ENCODE peak calls at places on chromosomes 5 and 9, in five cellular contexts. G is lower lobe of right lung, E is natural killer cell, P is WERI-Rb-1, N is upper lobe of right lung. M is an unnamed sample.
A peak's percentile ranks its signal among the peaks of the same experiment; 100 is the strongest.

GRCh38 chr9:136723362-136723976 is 11.1 kb downstream of the DIPK1B start:
- DNase-seq in P (no peak), N (no peak), E (no peak), G (no peak), M (no peak)

GRCh38 chr9:130239741-130240241 is 25.8 kb upstream of the HMCN2 start:
- DNase-seq in E (no peak), N (no peak), G (no peak), P (peak; percentile 56), M (no peak)

GRCh38 chr9:84668204-84669007 is 1.1 kb upstream of the NTRK2 start:
- DNase-seq in E (no peak), N (peak; percentile 76), G (peak; percentile 63), P (peak; percentile 22), M (peak; percentile 19)

GRCh38 chr5:97529354-97529753 is 346.3 kb upstream of the RIOK2 start:
- DNase-seq in P (no peak), G (no peak), E (no peak), N (no peak), M (no peak)

GRCh38 chr5:79111960-79112702 is 522 bp downstream of the BHMT start:
- DNase-seq in P (no peak), G (no peak), N (no peak), E (no peak), M (no peak)

GRCh38 chr9:96450613-96451544 is 910 bp downstream of the HABP4 start:
- DNase-seq in E (no peak), G (no peak), P (peak; percentile 28), N (peak; percentile 68), M (no peak)

GRCh38 chr9:1173211-1173610 is 123.1 kb downstream of the DMRT2 start:
- DNase-seq in E (no peak), G (no peak), N (peak; percentile 30), P (no peak), M (no peak)

GRCh38 chr5:82375488-82376294 is 97.5 kb upstream of the RPS23 start:
- DNase-seq in P (no peak), G (no peak), E (no peak), N (no peak), M (no peak)

GRCh38 chr9:8733096-8733954 is 933.7 kb upstream of the DMAC1 start:
- DNase-seq in G (no peak), E (no peak), N (no peak), P (no peak), M (no peak)

GRCh38 chr9:4656621-4657020 is 5.5 kb upstream of the PLPP6 start:
- DNase-seq in N (no peak), P (no peak), G (no peak), E (no peak), M (no peak)

GRCh38 chr5:175335691-175336090 is 108.3 kb downstream of the DRD1 start:
- DNase-seq in G (no peak), E (no peak), N (no peak), P (no peak), M (no peak)

GRCh38 chr5:114053377-114053776 is 308.5 kb upstream of the KCNN2 start:
- DNase-seq in N (no peak), P (no peak), E (no peak), G (no peak), M (no peak)

GRCh38 chr9:100554935-100555401 is 22.9 kb upstream of the CAVIN4 start:
- DNase-seq in E (no peak), N (no peak), P (no peak), G (no peak), M (no peak)

GRCh38 chr9:114656301-114656700 is 1.3 kb downstream of the TEX53 start:
- DNase-seq in E (no peak), P (no peak), N (no peak), G (no peak), M (no peak)

GRCh38 chr5:14603141-14603540 is 21.5 kb downstream of the OTULINL start:
- DNase-seq in E (no peak), N (no peak), G (no peak), P (no peak), M (no peak)

GRCh38 chr5:43078956-43079355 is 38.8 kb upstream of the ANXA2R start:
- DNase-seq in G (no peak), N (no peak), P (no peak), E (no peak), M (peak; percentile 61)

GRCh38 chr5:135100011-135100410 is 66.0 kb upstream of the PITX1 start:
- DNase-seq in E (no peak), G (no peak), N (peak; percentile 20), P (no peak), M (no peak)

GRCh38 chr9:126690431-126691051 is 76.8 kb downstream of the LMX1B start:
- DNase-seq in E (peak; percentile 58), N (peak; percentile 77), G (no peak), P (peak; percentile 80), M (no peak)

GRCh38 chr9:126624912-126625311 is 11.2 kb downstream of the LMX1B start:
- DNase-seq in N (no peak), E (no peak), P (no peak), G (no peak), M (no peak)

GRCh38 chr9:137772281-137772873 is 105.2 kb upstream of the CACNA1B start:
- DNase-seq in E (no peak), N (no peak), G (no peak), P (peak; percentile 38), M (no peak)
- TF ChIP-seq CTCF in E (no peak), N (no peak), G (no peak), P (peak; percentile 54), M (no peak)

DNA sequence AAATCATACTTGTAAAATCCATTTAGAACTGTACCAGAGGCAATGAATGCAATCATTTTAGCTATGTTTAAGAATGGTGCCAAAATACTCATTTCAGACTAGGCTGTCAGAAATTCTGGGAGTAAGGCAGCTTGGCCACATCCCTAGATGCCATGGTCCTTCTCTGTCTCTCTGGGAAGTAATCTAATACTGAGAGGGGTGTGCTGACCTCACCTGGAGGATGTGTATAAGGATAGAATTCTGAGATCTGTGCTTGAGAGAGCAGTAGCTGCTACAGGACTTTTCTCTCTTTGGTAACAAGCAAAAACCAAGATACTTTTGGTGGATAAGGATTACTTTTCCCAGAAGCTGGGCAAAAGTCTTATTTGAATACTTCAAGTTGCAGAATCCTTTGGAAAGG is 68.1 kb upstream of the MRPS30 start:
- DNase-seq in G (no peak), E (no peak), N (no peak), P (peak; percentile 11), M (no peak)
- TF ChIP-seq CTCF in G (no peak), E (no peak), N (no peak), P (peak; percentile 21), M (no peak)

DNA sequence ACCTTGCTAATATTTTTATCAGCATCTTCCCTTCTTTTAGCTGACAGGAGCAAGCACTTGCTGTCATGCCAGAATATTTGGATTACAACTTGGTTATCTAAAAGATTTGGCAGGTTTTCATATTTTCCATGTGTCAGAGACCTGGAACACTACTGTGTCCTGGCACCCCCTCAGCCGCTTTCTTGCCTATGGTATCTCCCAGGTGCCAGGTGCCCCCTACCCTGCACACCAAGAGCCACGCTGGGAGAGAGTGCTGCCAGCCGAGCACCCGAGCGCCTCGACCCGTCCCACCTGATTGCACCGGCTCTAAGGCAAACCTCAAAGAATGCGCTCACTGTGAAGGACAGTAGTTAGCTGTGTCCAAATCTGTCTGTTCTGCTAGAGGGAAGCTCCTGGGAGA is 84.8 kb downstream of the GTF3C4 start:
- DNase-seq in N (peak; percentile 43), E (no peak), G (no peak), P (no peak), M (no peak)
- TF ChIP-seq CTCF in N (no peak), E (no peak), G (no peak), P (no peak), M (no peak)

GRCh38 chr5:138282918-138283742 is 8.7 kb upstream of the GFRA3 start:
- DNase-seq in N (peak; percentile 62), G (peak; percentile 47), E (no peak), P (peak; percentile 65), M (peak; percentile 14)
- TF ChIP-seq CTCF in N (peak; percentile 52), G (peak; percentile 45), E (no peak), P (peak; percentile 83), M (peak; percentile 57)

GRCh38 chr5:57410374-57411320 is 72.0 kb downstream of the ACTBL2 start:
- DNase-seq in N (no peak), E (no peak), P (no peak), G (no peak), M (no peak)

GRCh38 chr5:57412680-57413079 is 69.9 kb downstream of the ACTBL2 start:
- DNase-seq in E (no peak), G (no peak), P (no peak), N (no peak), M (no peak)

GRCh38 chr5:57414857-57415256 is 67.8 kb downstream of the ACTBL2 start:
- DNase-seq in G (no peak), P (no peak), E (no peak), N (no peak), M (no peak)

GRCh38 chr5:57413145-57413544 is 69.5 kb downstream of the ACTBL2 start:
- DNase-seq in E (no peak), G (no peak), N (no peak), P (no peak), M (no peak)

GRCh38 chr5:57412010-57412409 is 70.6 kb downstream of the ACTBL2 start:
- DNase-seq in G (no peak), E (no peak), P (no peak), N (no peak), M (peak; percentile 67)
- TF ChIP-seq CTCF in G (no peak), E (no peak), P (no peak), N (no peak), M (no peak)